ENCODE peak calls at places on chromosomes 6 and 20, in five cellular contexts. R is upper lobe of left lung; W is fibroblast of lung; F is CD4-positive, CD25-positive, alpha-beta regulatory T cell; M is aorta. L is an unnamed sample. For H3K4me1 and H3K36me3, the result is how much of the 10 kb centered on the place peaks cover.

GRCh38 chr6:54291738-54292137 is 16.5 kb upstream of the TINAG start:
- DNase-seq in F (no peak), W (peak), M (no peak), R (no peak), L (no peak)

GRCh38 chr6:63943826-63944225 is 308.2 kb downstream of the PHF3 start:
- DNase-seq in R (no peak), F (no peak), M (no peak), W (no peak), L (no peak)

GRCh38 chr20:46316984-46317684 is 8.8 kb upstream of the CDH22 start:
- DNase-seq in R (no peak), M (no peak), W (no peak), F (no peak), L (no peak)

GRCh38 chr6:118683881-118684872 is 32.8 kb upstream of the CEP85L start:
- DNase-seq in F (no peak), M (no peak), R (no peak), W (no peak), L (no peak)

GRCh38 chr6:104887350-104887749 is 27.6 kb upstream of the HACE1 start:
- DNase-seq in R (no peak), F (no peak), M (no peak), W (peak), L (no peak)

GRCh38 chr6:87820343-87820984 is 118.4 kb upstream of the AKIRIN2 start:
- DNase-seq in F (no peak), R (no peak), W (no peak), M (no peak), L (no peak)

GRCh38 chr6:123223461-123223860 is 227.4 kb downstream of the CLVS2 start:
- DNase-seq in M (no peak), F (no peak), R (no peak), W (no peak), L (no peak)

GRCh38 chr20:10047427-10047826 is 12.6 kb downstream of the ANKEF1 start:
- DNase-seq in F (no peak), W (peak), R (no peak), M (no peak), L (no peak)

GRCh38 chr6:25895773-25896172 is 21.7 kb upstream of the SLC17A3 start:
- DNase-seq in M (no peak), R (no peak), W (no peak), F (no peak), L (no peak)

GRCh38 chr6:152386131-152386530 is 251.0 kb downstream of the SYNE1 start:
- DNase-seq in F (no peak), M (no peak), R (no peak), W (peak), L (no peak)

GRCh38 chr6:32885698-32886286 is 31.8 kb downstream of the PSMB9 start:
- DNase-seq in W (peak), M (no peak), R (no peak), F (no peak), L (no peak)

GRCh38 chr6:108779521-108779920 is 68.7 kb upstream of the ARMC2 start:
- DNase-seq in M (no peak), W (no peak), R (no peak), F (no peak), L (no peak)

GRCh38 chr6:108782231-108783041 is 65.8 kb upstream of the ARMC2 start:
- DNase-seq in R (peak), W (peak), F (peak), M (peak), L (no peak)

GRCh38 chr6:108778421-108779186 is 69.6 kb upstream of the ARMC2 start:
- DNase-seq in M (no peak), F (no peak), W (no peak), R (no peak), L (no peak)

GRCh38 chr6:108780784-108781183 is 67.4 kb upstream of the ARMC2 start:
- DNase-seq in W (no peak), M (no peak), R (no peak), F (no peak), L (no peak)

GRCh38 chr6:108781419-108782110 is 66.7 kb upstream of the ARMC2 start:
- DNase-seq in R (no peak), F (no peak), W (peak), M (no peak), L (no peak)
- H3K4me3 ChIP-seq in R (peak), F (peak), W (peak), M (no peak), L (peak)

DNA sequence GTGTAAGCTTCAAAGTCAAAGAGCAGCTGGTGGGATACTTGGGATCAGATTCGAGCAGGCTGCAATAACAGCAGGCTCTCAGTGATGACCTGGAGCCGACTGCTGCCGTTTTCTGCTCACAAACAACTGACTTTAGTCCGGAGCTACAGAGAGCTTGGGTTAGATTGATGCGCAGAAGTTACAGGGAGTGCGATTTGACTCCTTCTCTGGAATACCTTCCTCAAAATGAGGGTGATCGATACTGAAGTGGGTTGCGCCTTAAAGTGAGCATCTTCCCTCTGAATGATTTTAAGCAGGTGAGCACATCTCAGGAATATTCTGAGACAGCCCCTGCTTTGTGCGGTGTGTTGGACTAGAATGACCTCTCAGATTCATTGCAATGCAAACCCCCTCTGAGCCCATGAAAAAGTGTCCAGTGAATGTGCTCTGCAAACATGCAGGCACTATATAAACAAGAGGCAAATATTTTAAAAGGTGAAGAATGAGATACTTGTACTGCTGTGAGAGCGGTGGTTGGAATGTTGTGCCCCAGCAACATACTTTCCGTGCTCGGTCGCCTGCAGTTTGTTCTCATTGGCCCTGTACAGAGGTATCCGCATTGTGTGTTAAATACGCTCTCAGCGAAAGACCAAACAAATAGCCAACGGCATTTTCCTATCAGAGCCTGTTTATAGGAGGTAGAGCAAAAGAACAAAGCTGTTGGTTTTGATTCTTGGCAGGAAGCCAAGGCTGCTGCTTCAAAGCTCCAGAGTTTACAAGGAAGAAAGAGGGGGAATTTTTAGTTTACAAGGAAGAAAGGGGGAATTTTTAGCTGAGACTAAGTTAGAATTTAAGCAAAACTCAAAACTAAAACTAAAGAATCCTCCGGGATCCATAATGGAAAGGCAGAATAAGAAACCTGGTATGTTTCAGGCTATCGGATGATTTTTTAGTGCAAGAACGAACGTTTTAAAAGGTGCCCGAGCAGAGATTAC is 67.7 kb downstream of the PHACTR2 start:
- DNase-seq in R (peak), W (peak), M (no peak), F (no peak), L (no peak)
- H3K4me1 ChIP-seq in R (half or more), W (under half), M (under half), F (under half), L (under half)

GRCh38 chr20:4665591-4665990 is 56.1 kb upstream of the PRND start:
- DNase-seq in W (no peak), M (no peak), F (no peak), R (no peak), L (no peak)
- H3K36me3 ChIP-seq in W (under half), M (under half), F (under half), R (under half), L (under half)

GRCh38 chr20:50267041-50267865 is 76.6 kb downstream of the CEBPB start:
- DNase-seq in F (no peak), W (peak), M (peak), R (peak), L (no peak)
- H3K4me3 ChIP-seq in F (no peak), W (no peak), M (no peak), R (peak), L (no peak)

GRCh38 chr6:19463250-19463649 is 373.9 kb upstream of the ID4 start:
- DNase-seq in F (no peak), R (no peak), W (no peak), M (no peak), L (no peak)

GRCh38 chr6:19463925-19464324 is 373.2 kb upstream of the ID4 start:
- DNase-seq in M (no peak), F (no peak), R (no peak), W (no peak), L (no peak)

GRCh38 chr6:19470333-19470732 is 366.8 kb upstream of the ID4 start:
- DNase-seq in M (no peak), R (no peak), W (no peak), F (no peak), L (no peak)

GRCh38 chr6:19465760-19466159 is 371.4 kb upstream of the ID4 start:
- DNase-seq in M (no peak), R (no peak), W (peak), F (no peak), L (no peak)

GRCh38 chr6:19465240-19465639 is 371.9 kb upstream of the ID4 start:
- DNase-seq in W (no peak), R (peak), F (no peak), M (no peak), L (no peak)
- H3K4me1 ChIP-seq in W (under half), R (under half), F (under half), M (under half), L (under half)

DNA sequence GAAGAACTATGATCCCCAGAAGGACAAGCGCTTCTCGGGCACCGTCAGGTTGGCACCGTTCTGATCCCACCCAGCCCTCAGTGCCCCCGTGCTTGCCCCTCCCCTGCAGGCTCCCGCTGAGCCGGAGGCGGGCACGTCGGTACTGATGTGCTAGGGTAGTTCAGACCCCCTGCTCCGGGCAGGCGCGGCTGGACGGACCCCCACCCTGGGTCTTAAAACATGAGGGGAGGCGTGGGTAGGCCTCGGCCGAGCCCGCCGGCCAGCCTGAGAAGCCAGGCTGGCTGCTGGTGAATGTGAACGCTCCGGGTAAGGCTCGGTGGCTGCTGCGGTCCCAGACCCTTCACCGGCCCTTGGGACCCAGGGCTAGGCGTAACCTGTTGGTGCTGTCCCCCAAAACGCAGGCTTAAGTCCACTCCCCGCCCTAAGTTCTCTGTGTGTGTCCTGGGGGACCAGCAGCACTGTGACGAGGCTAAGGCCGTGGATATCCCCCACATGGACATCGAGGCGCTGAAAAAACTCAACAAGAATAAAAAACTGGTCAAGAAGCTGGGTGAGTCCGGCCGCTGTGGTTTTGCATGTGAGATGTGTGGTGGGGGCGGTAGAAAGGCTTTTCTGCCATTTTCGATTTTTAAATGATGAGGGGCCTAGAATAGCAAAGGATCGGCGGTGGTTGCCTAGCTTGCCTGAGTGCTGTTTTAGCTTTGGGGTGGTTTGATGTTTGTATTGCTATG is 944 bp downstream of the RPL10A start:
- DNase-seq in M (no peak), F (no peak), R (no peak), W (no peak), L (no peak)
- H3K36me3 ChIP-seq in M (under half), F (under half), R (under half), W (under half), L (under half)